ENCODE peak calls at places on chromosomes 7 and 10, in five cellular contexts. O, C, X, I and W are unnamed samples.

GRCh38 chr10:70858759-70859158 is 29.6 kb downstream of the PCBD1 start:
- DNase-seq in O (no peak), C (no peak), X (no peak), I (peak), W (no peak)

GRCh38 chr7:4204530-4205165 is 477.4 kb upstream of the FOXK1 start:
- DNase-seq in O (no peak), C (no peak), X (no peak), I (no peak), W (peak)

GRCh38 chr10:67302701-67303100 is 376.9 kb downstream of the LRRTM3 start:
- DNase-seq in O (no peak), C (no peak), X (no peak), I (no peak), W (no peak)

GRCh38 chr7:149879801-149880738 is 6.3 kb downstream of the ATP6V0E2 start:
- DNase-seq in O (no peak), C (no peak), X (no peak), I (no peak), W (no peak)

GRCh38 chr10:28738200-28738599 is 60.9 kb downstream of the BAMBI start:
- DNase-seq in O (no peak), C (no peak), X (no peak), I (no peak), W (no peak)

GRCh38 chr10:67629461-67629971 is 66.5 kb downstream of the CTNNA3 start:
- DNase-seq in O (no peak), C (no peak), X (no peak), I (no peak), W (no peak)

GRCh38 chr7:32163911-32164310 is 93.7 kb upstream of the PDE1C start:
- DNase-seq in O (no peak), C (no peak), X (no peak), I (no peak), W (no peak)

GRCh38 chr7:1421946-1422345 is 37.3 kb downstream of the MICALL2 start:
- DNase-seq in O (no peak), C (no peak), X (no peak), I (no peak), W (no peak)

GRCh38 chr7:50869108-50869716 is 86.5 kb upstream of the GRB10 start:
- DNase-seq in O (no peak), C (peak), X (no peak), I (no peak), W (no peak)

GRCh38 chr10:83522881-83523386 is 616.4 kb upstream of the GHITM start:
- DNase-seq in O (no peak), C (no peak), X (no peak), I (no peak), W (no peak)

GRCh38 chr10:70998086-70998485 is 109.7 kb upstream of the PCBD1 start:
- DNase-seq in O (no peak), C (no peak), X (no peak), I (no peak), W (no peak)

GRCh38 chr7:131687296-131687695 is 130.9 kb upstream of the PODXL start:
- DNase-seq in O (no peak), C (no peak), X (no peak), I (no peak), W (no peak)

GRCh38 chr7:123643495-123644428 is 11.9 kb upstream of the LMOD2 start:
- DNase-seq in O (no peak), C (peak), X (no peak), I (peak), W (no peak)

GRCh38 chr7:93626869-93627268 is 52.3 kb upstream of the CALCR start:
- DNase-seq in O (no peak), C (no peak), X (no peak), I (no peak), W (no peak)

GRCh38 chr10:75926763-75927162 is 495.3 kb downstream of the LRMDA start:
- DNase-seq in O (no peak), C (no peak), X (no peak), I (peak), W (no peak)

GRCh38 chr7:94434031-94434430 is 39.3 kb downstream of the COL1A2 start:
- DNase-seq in O (no peak), C (no peak), X (no peak), I (no peak), W (no peak)